ENCODE peak calls at places on chromosomes 5 and 9, in eight cellular contexts. One of them, this sample, is unnamed.

GRCh38 chr5:78526049-78526525 is 122.5 kb downstream of the LHFPL2 start:
- DNase-seq in stimulated activated naive B cell treated with anti-CD40 and anti-IgM and Interleukin-4, amounts not matched to agents 10 μg/mL and 1 μg/mL and 100 μg/mL, for 72 hours: no peak
- DNase-seq in T-helper 1 cell: no peak
- DNase-seq in H9: no peak
- DNase-seq in iris pigment epithelial cell: peak
- DNase-seq in IMR-90: peak
- DNase-seq in activated T-cell treated with anti-CD3 and anti-CD28 coated beads, Interleukin-2, amount 50 U/mL, for 1 hour: no peak
- DNase-seq in C1 segment of cervical spinal cord: no peak
- DNase-seq in this sample: peak

GRCh38 chr5:168404366-168404765 is 81.9 kb upstream of the RARS1 start:
- DNase-seq in activated T-cell treated with anti-CD3 and anti-CD28 coated beads, Interleukin-2, amount 50 U/mL, for 1 hour: no peak
- DNase-seq in C1 segment of cervical spinal cord: no peak
- DNase-seq in iris pigment epithelial cell: peak
- DNase-seq in H9: no peak
- DNase-seq in stimulated activated naive B cell treated with anti-CD40 and anti-IgM and Interleukin-4, amounts not matched to agents 10 μg/mL and 1 μg/mL and 100 μg/mL, for 72 hours: no peak
- DNase-seq in IMR-90: peak
- DNase-seq in T-helper 1 cell: no peak
- DNase-seq in this sample: peak

GRCh38 chr5:142405814-142406395 is 81.1 kb upstream of the SPRY4 start:
- DNase-seq in C1 segment of cervical spinal cord: no peak
- DNase-seq in activated T-cell treated with anti-CD3 and anti-CD28 coated beads, Interleukin-2, amount 50 U/mL, for 1 hour: no peak
- DNase-seq in IMR-90: no peak
- DNase-seq in T-helper 1 cell: no peak
- DNase-seq in H9: no peak
- DNase-seq in iris pigment epithelial cell: no peak
- DNase-seq in stimulated activated naive B cell treated with anti-CD40 and anti-IgM and Interleukin-4, amounts not matched to agents 10 μg/mL and 1 μg/mL and 100 μg/mL, for 72 hours: no peak
- DNase-seq in this sample: no peak

GRCh38 chr5:142915840-142916424 is 145.8 kb downstream of the ARHGAP26 start:
- DNase-seq in T-helper 1 cell: no peak
- DNase-seq in H9: peak
- DNase-seq in iris pigment epithelial cell: peak
- DNase-seq in IMR-90: peak
- DNase-seq in activated T-cell treated with anti-CD3 and anti-CD28 coated beads, Interleukin-2, amount 50 U/mL, for 1 hour: no peak
- DNase-seq in stimulated activated naive B cell treated with anti-CD40 and anti-IgM and Interleukin-4, amounts not matched to agents 10 μg/mL and 1 μg/mL and 100 μg/mL, for 72 hours: peak
- DNase-seq in C1 segment of cervical spinal cord: no peak
- DNase-seq in this sample: peak

GRCh38 chr9:114287001-114287762 is 35.7 kb upstream of the ORM1 start:
- DNase-seq in T-helper 1 cell: no peak
- DNase-seq in iris pigment epithelial cell: no peak
- DNase-seq in H9: peak
- DNase-seq in IMR-90: no peak
- DNase-seq in stimulated activated naive B cell treated with anti-CD40 and anti-IgM and Interleukin-4, amounts not matched to agents 10 μg/mL and 1 μg/mL and 100 μg/mL, for 72 hours: no peak
- DNase-seq in activated T-cell treated with anti-CD3 and anti-CD28 coated beads, Interleukin-2, amount 50 U/mL, for 1 hour: peak
- DNase-seq in C1 segment of cervical spinal cord: no peak
- DNase-seq in this sample: no peak

GRCh38 chr5:100827481-100827889 is 75.6 kb downstream of the ST8SIA4 start:
- DNase-seq in stimulated activated naive B cell treated with anti-CD40 and anti-IgM and Interleukin-4, amounts not matched to agents 10 μg/mL and 1 μg/mL and 100 μg/mL, for 72 hours: no peak
- DNase-seq in IMR-90: no peak
- DNase-seq in T-helper 1 cell: no peak
- DNase-seq in C1 segment of cervical spinal cord: no peak
- DNase-seq in activated T-cell treated with anti-CD3 and anti-CD28 coated beads, Interleukin-2, amount 50 U/mL, for 1 hour: no peak
- DNase-seq in iris pigment epithelial cell: peak
- DNase-seq in H9: no peak
- DNase-seq in this sample: no peak

GRCh38 chr5:179272326-179273073 is 72.8 kb downstream of the ADAMTS2 start:
- DNase-seq in stimulated activated naive B cell treated with anti-CD40 and anti-IgM and Interleukin-4, amounts not matched to agents 10 μg/mL and 1 μg/mL and 100 μg/mL, for 72 hours: no peak
- DNase-seq in IMR-90: no peak
- DNase-seq in activated T-cell treated with anti-CD3 and anti-CD28 coated beads, Interleukin-2, amount 50 U/mL, for 1 hour: no peak
- DNase-seq in T-helper 1 cell: no peak
- DNase-seq in iris pigment epithelial cell: no peak
- DNase-seq in C1 segment of cervical spinal cord: no peak
- DNase-seq in H9: peak
- DNase-seq in this sample: no peak

GRCh38 chr5:131491749-131492148 is 143.3 kb downstream of the RAPGEF6 start:
- DNase-seq in C1 segment of cervical spinal cord: no peak
- DNase-seq in iris pigment epithelial cell: peak
- DNase-seq in activated T-cell treated with anti-CD3 and anti-CD28 coated beads, Interleukin-2, amount 50 U/mL, for 1 hour: no peak
- DNase-seq in H9: no peak
- DNase-seq in stimulated activated naive B cell treated with anti-CD40 and anti-IgM and Interleukin-4, amounts not matched to agents 10 μg/mL and 1 μg/mL and 100 μg/mL, for 72 hours: no peak
- DNase-seq in T-helper 1 cell: no peak
- DNase-seq in IMR-90: peak
- DNase-seq in this sample: peak

GRCh38 chr5:147391781-147392180 is 118.1 kb downstream of the DPYSL3 start:
- DNase-seq in IMR-90: peak
- DNase-seq in T-helper 1 cell: no peak
- DNase-seq in iris pigment epithelial cell: peak
- DNase-seq in activated T-cell treated with anti-CD3 and anti-CD28 coated beads, Interleukin-2, amount 50 U/mL, for 1 hour: no peak
- DNase-seq in C1 segment of cervical spinal cord: no peak
- DNase-seq in stimulated activated naive B cell treated with anti-CD40 and anti-IgM and Interleukin-4, amounts not matched to agents 10 μg/mL and 1 μg/mL and 100 μg/mL, for 72 hours: no peak
- DNase-seq in H9: no peak
- DNase-seq in this sample: peak

This sample was measured in amniotic epithelial cell.